ENCODE peak calls at places on chromosomes 4 and X, in ten cellular contexts. U is A549, G is ovary, F is upper lobe of left lung, V is tibial nerve, E is suprapubic skin, A is transverse colon, X is K562, N is stomach, Z is GM12878. J is an unnamed sample.

GRCh38 chrX:10111364-10112148 is 45.2 kb upstream of the CLCN4 start:
- DNase-seq in U (no peak), G (peak; percentile 65), X (no peak), A (peak; percentile 56), Z (peak; percentile 59), N (no peak), E (no peak), F (no peak), V (no peak), J (peak; percentile 75)

GRCh38 chr4:88605744-88606143 is 13.5 kb downstream of the HERC3 start:
- DNase-seq in E (no peak), X (no peak), F (no peak), N (no peak), Z (no peak), V (no peak), U (no peak), G (no peak), A (peak; percentile 16), J (no peak)

GRCh38 chrX:71067727-71068051 is 445 bp downstream of the SNX12 start:
- DNase-seq in F (no peak), G (no peak), U (no peak), X (no peak), A (no peak), Z (no peak), N (no peak), E (no peak), V (no peak), J (no peak)

GRCh38 chr4:123260429-123261052 is 136.1 kb upstream of the SPRY1 start:
- DNase-seq in N (no peak), A (no peak), F (no peak), Z (no peak), V (no peak), G (no peak), E (no peak), U (no peak), X (no peak), J (no peak)

GRCh38 chrX:1215123-1215823 is 2.8 kb upstream of the CRLF2 start:
- DNase-seq in V (no peak), E (no peak), X (no peak), A (no peak), N (no peak), G (no peak), U (no peak), F (no peak), Z (no peak), J (peak; percentile 32)

GRCh38 chrX:69238153-69238959 is 73.1 kb upstream of the PJA1 start:
- DNase-seq in U (no peak), N (no peak), F (no peak), Z (no peak), A (no peak), G (no peak), X (no peak), E (no peak), V (no peak), J (peak; percentile 80)

GRCh38 chr4:81919238-81919637 is 447.5 kb upstream of the RASGEF1B start:
- DNase-seq in F (no peak), N (no peak), A (no peak), E (no peak), Z (no peak), V (no peak), X (peak; percentile 46), U (peak; percentile 2), G (no peak), J (no peak)

GRCh38 chr4:76476606-76477005 is 41.6 kb downstream of the SHROOM3 start:
- DNase-seq in X (no peak), V (no peak), Z (no peak), N (no peak), G (no peak), E (no peak), A (no peak), F (no peak), U (no peak), J (no peak)

GRCh38 chrX:50805316-50805715 is 8.7 kb downstream of the SHROOM4 start:
- DNase-seq in F (no peak), V (no peak), X (no peak), Z (no peak), G (no peak), A (no peak), N (no peak), U (no peak), E (no peak), J (no peak)

GRCh38 chrX:85375333-85375738 is 4.1 kb downstream of the POF1B start:
- DNase-seq in G (no peak), F (no peak), A (peak; percentile 40), U (peak; percentile 20), Z (no peak), X (no peak), E (no peak), V (no peak), N (no peak), J (no peak)

GRCh38 chrX:85381602-85382001 is 2.1 kb upstream of the POF1B start:
- DNase-seq in G (no peak), E (no peak), F (no peak), Z (no peak), V (no peak), X (no peak), U (no peak), N (no peak), A (no peak), J (no peak)

GRCh38 chrX:85379174-85379907 is at the start of gene POF1B:
- DNase-seq in U (peak; percentile 10), G (no peak), Z (peak; percentile 23), V (no peak), N (peak; percentile 73), F (peak; percentile 21), X (no peak), A (peak; percentile 86), E (no peak), J (no peak)
- TF ChIP-seq POLR2A in U (peak; percentile 27), G (no peak), Z (no peak), V (no peak), N (no peak), F (no peak), X (no peak), A (peak; percentile 94), E (no peak), J (no peak)

GRCh38 chr4:112348488-112349158 is 51.5 kb downstream of the ALPK1 start:
- DNase-seq in X (peak; percentile 57), Z (no peak), U (peak; percentile 17), G (no peak), N (no peak), E (peak; percentile 74), V (no peak), A (no peak), F (peak; percentile 39), J (no peak)
- TF ChIP-seq CTCF in X (peak; percentile 61), Z (no peak), U (no peak), G (no peak), N (no peak), E (no peak), V (no peak), A (no peak), F (no peak), J (no peak)

GRCh38 chr4:156419080-156419638 is 465.5 kb upstream of the CTSO start:
- DNase-seq in F (no peak), A (no peak), X (no peak), N (no peak), Z (no peak), E (no peak), V (no peak), G (no peak), U (no peak), J (no peak)

GRCh38 chr4:156408749-156409148 is 455.1 kb upstream of the CTSO start:
- DNase-seq in A (no peak), U (no peak), V (no peak), Z (no peak), F (no peak), X (no peak), E (no peak), G (no peak), N (no peak), J (no peak)

GRCh38 chr4:156413411-156413985 is 459.8 kb upstream of the CTSO start:
- DNase-seq in X (no peak), E (no peak), Z (no peak), U (no peak), N (no peak), V (no peak), F (no peak), A (no peak), G (no peak), J (no peak)
- TF ChIP-seq EP300 in X (no peak), E (no peak), Z (no peak), U (no peak), N (no peak), V (no peak), F (no peak), A (no peak), G (no peak), J (no peak)

GRCh38 chr4:118888666-118889312 is at the start of gene SYNPO2:
- DNase-seq in F (peak; percentile 54), Z (no peak), G (peak; percentile 91), U (peak; percentile 16), X (peak; percentile 14), A (peak; percentile 72), V (peak; percentile 73), E (peak; percentile 85), N (peak; percentile 54), J (peak; percentile 97)
- TF ChIP-seq POLR2A in F (no peak), Z (no peak), G (peak; percentile 92), U (no peak), X (no peak), A (peak; percentile 79), V (peak; percentile 60), E (peak; percentile 16), N (peak; percentile 69), J (peak; percentile 89)

DNA sequence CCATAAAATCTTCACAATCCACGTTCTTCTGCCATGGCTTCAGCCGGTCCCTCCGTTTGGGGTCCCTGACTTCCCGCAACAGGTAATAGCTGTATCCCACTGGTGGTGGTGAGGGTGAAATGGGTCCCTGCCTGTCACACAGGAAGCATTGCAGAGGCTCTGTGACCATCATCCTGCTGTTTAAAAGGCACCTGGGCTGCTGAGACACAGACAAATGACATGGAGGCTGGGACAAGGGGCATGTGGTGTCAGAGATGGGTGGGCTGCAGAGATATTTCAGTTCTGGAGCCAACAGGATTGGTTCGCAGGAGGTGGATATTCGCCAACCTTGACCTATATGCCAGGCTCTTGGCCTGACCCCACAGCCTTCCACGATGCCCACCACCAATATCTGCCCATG is 82.1 kb downstream of the JAKMIP1 start:
- DNase-seq in U (no peak), X (no peak), Z (no peak), V (no peak), N (no peak), F (no peak), E (no peak), G (no peak), A (no peak), J (no peak)
- TF ChIP-seq CTCF in U (no peak), X (no peak), Z (no peak), V (no peak), N (no peak), F (no peak), E (no peak), G (no peak), A (no peak), J (no peak)